ENCODE peak calls at places on chromosomes 5 and 9, in nine cellular contexts. I, P, E, X, A, H, J, G and K are unnamed samples.

GRCh38 chr9:89530721-89531120 is 32.8 kb upstream of the SEMA4D start:
- DNase-seq in P (no peak), H (no peak), A (no peak), E (no peak), G (no peak), X (no peak), I (no peak), J (no peak), K (no peak)

GRCh38 chr9:106420511-106420944 is 442.4 kb upstream of the ZNF462 start:
- DNase-seq in H (no peak), E (no peak), I (no peak), A (no peak), X (peak), J (no peak), P (no peak), G (no peak), K (no peak)

GRCh38 chr9:137456061-137456863 is 2.9 kb downstream of the NSMF start:
- DNase-seq in X (no peak), A (no peak), H (no peak), G (no peak), I (no peak), P (no peak), E (no peak), J (no peak), K (no peak)

GRCh38 chr5:73534001-73534547 is 31.4 kb downstream of the ANKRA2 start:
- DNase-seq in A (no peak), J (no peak), H (no peak), P (no peak), I (no peak), X (no peak), E (no peak), G (no peak), K (no peak)

GRCh38 chr9:966936-967335 is 9.5 kb upstream of the DMRT3 start:
- DNase-seq in A (no peak), E (no peak), X (no peak), G (no peak), J (no peak), P (no peak), H (peak), I (no peak), K (no peak)

GRCh38 chr5:118115791-118116190 is 872.6 kb downstream of the DTWD2 start:
- DNase-seq in E (no peak), H (no peak), X (no peak), J (no peak), G (no peak), A (no peak), I (no peak), P (no peak), K (no peak)

GRCh38 chr9:123081824-123082223 is 48.4 kb downstream of the GPR21 start:
- DNase-seq in X (no peak), A (no peak), I (no peak), P (no peak), E (no peak), J (peak), H (peak), G (no peak), K (no peak)

GRCh38 chr9:129888085-129888808 is 53.0 kb downstream of the USP20 start:
- DNase-seq in E (peak), X (peak), P (peak), H (no peak), J (no peak), I (no peak), G (no peak), A (peak), K (no peak)

GRCh38 chr5:143662020-143662419 is 149.9 kb upstream of the HMHB1 start:
- DNase-seq in X (no peak), E (no peak), H (no peak), J (no peak), P (no peak), I (no peak), G (no peak), A (no peak), K (no peak)

GRCh38 chr5:1324719-1325190 is 20.1 kb downstream of the CLPTM1L start:
- DNase-seq in X (no peak), G (no peak), I (no peak), H (no peak), E (no peak), J (no peak), P (no peak), A (no peak), K (peak)

GRCh38 chr9:70924905-70925547 is 196.4 kb downstream of the TRPM3 start:
- DNase-seq in P (peak), H (peak), X (no peak), J (peak), I (peak), A (no peak), G (no peak), E (no peak), K (peak)

GRCh38 chr5:172662596-172662995 is 21.5 kb downstream of the NEURL1B start:
- DNase-seq in X (no peak), E (no peak), H (no peak), I (no peak), G (no peak), J (no peak), A (no peak), P (no peak), K (no peak)

GRCh38 chr9:107387401-107387800 is 102.2 kb downstream of the KLF4 start:
- DNase-seq in H (no peak), X (no peak), G (no peak), A (no peak), P (no peak), I (no peak), J (no peak), E (no peak), K (no peak)

GRCh38 chr5:149550608-149551226 is 522 bp downstream of the CSNK1A1 start:
- DNase-seq in I (no peak), P (no peak), X (no peak), H (no peak), E (no peak), G (no peak), J (no peak), A (no peak), K (no peak)

GRCh38 chr5:149924481-149924880 is 20.1 kb downstream of the PDE6A start:
- DNase-seq in P (no peak), X (no peak), A (no peak), E (no peak), J (no peak), G (no peak), I (no peak), H (no peak), K (no peak)

GRCh38 chr9:138048184-138048583 is 170.6 kb downstream of the CACNA1B start:
- DNase-seq in I (no peak), H (no peak), P (no peak), A (no peak), J (no peak), E (no peak), G (no peak), X (no peak), K (no peak)

GRCh38 chr5:121968910-121969607 is 7.3 kb downstream of the SRFBP1 start:
- DNase-seq in A (no peak), H (no peak), X (no peak), J (peak), I (no peak), P (peak), G (no peak), E (no peak), K (no peak)